ENCODE peak calls at places on chromosomes 6 and 20, in six cellular contexts. X, T, P, O, L and Q are unnamed samples.
A peak's percentile ranks its signal among the peaks of the same experiment; 100 is the strongest.

GRCh38 chr6:5132741-5133140 is 47.6 kb downstream of the PPP1R3G start:
- DNase-seq in L (no peak), X (peak; percentile 84), O (peak; percentile 80), P (no peak), T (peak; percentile 81), Q (no peak)

GRCh38 chr20:51021067-51022025 is 1.6 kb downstream of the KCNG1 start:
- DNase-seq in O (no peak), T (no peak), P (no peak), X (no peak), L (no peak), Q (no peak)

GRCh38 chr6:138987299-138987642 is 782 bp downstream of the REPS1 start:
- DNase-seq in X (peak; percentile 91), T (peak; percentile 46), P (no peak), L (no peak), O (no peak), Q (no peak)

GRCh38 chr6:128531696-128532095 is 11.3 kb upstream of the PTPRK start:
- DNase-seq in P (no peak), L (no peak), O (no peak), X (no peak), T (no peak), Q (no peak)

GRCh38 chr6:25392372-25392771 is 113.2 kb downstream of the CARMIL1 start:
- DNase-seq in T (no peak), P (no peak), X (no peak), L (no peak), O (no peak), Q (no peak)

GRCh38 chr6:16319813-16320532 is 81.6 kb downstream of the GMPR start:
- DNase-seq in T (peak; percentile 59), O (peak; percentile 39), L (peak; percentile 90), X (peak; percentile 74), P (peak; percentile 51), Q (peak; percentile 54)

GRCh38 chr6:63804381-63804956 is 168.9 kb downstream of the PHF3 start:
- DNase-seq in L (no peak), P (no peak), O (no peak), T (no peak), X (no peak), Q (no peak)

GRCh38 chr6:76230711-76231110 is 158.2 kb upstream of the IMPG1 start:
- DNase-seq in T (no peak), O (no peak), X (no peak), P (no peak), L (no peak), Q (no peak)

GRCh38 chr6:29263001-29263400 is 38.5 kb upstream of the OR14J1 start:
- DNase-seq in L (no peak), X (no peak), P (no peak), O (no peak), T (no peak), Q (no peak)

GRCh38 chr6:125123468-125124249 is 29.9 kb upstream of the TPD52L1 start:
- DNase-seq in T (no peak), X (no peak), O (no peak), L (peak; percentile 39), P (no peak), Q (no peak)

GRCh38 chr20:38870733-38871559 is 55.3 kb upstream of the FAM83D start:
- DNase-seq in T (no peak), X (peak; percentile 72), O (no peak), P (no peak), L (peak; percentile 60), Q (peak; percentile 56)

GRCh38 chr6:106574729-106575458 is 54.4 kb downstream of the RTN4IP1 start:
- DNase-seq in T (no peak), L (no peak), X (no peak), O (no peak), P (no peak), Q (no peak)

GRCh38 chr6:110207652-110208051 is 27.4 kb downstream of the CDC40 start:
- DNase-seq in X (no peak), P (no peak), T (no peak), L (no peak), O (no peak), Q (no peak)

GRCh38 chr6:30769088-30769852 is 24.9 kb upstream of the IER3 start:
- DNase-seq in P (peak; percentile 24), X (no peak), T (peak; percentile 65), O (peak; percentile 42), L (peak; percentile 91), Q (peak; percentile 74)

GRCh38 chr6:16760536-16761468 is at the start of gene ATXN1:
- DNase-seq in X (peak; percentile 92), T (peak; percentile 63), L (peak; percentile 86), O (peak; percentile 35), P (peak; percentile 31), Q (peak; percentile 75)

GRCh38 chr6:20232188-20232587 is 19.9 kb upstream of the MBOAT1 start:
- DNase-seq in X (no peak), T (no peak), O (no peak), L (no peak), P (no peak), Q (no peak)

GRCh38 chr20:40390654-40391053 is 298.4 kb downstream of the MAFB start:
- DNase-seq in X (no peak), L (peak; percentile 9), T (no peak), P (no peak), O (no peak), Q (no peak)

GRCh38 chr6:157877573-157878011 is 54.5 kb downstream of the SNX9 start:
- DNase-seq in O (no peak), T (no peak), X (no peak), L (peak; percentile 62), P (no peak), Q (no peak)

GRCh38 chr20:13432126-13432525 is 206.6 kb downstream of the TASP1 start:
- DNase-seq in O (no peak), P (no peak), L (no peak), X (no peak), T (no peak), Q (no peak)

GRCh38 chr6:52829046-52829817 is 11.4 kb downstream of the GSTA5 start:
- DNase-seq in O (no peak), P (no peak), T (no peak), X (no peak), L (no peak), Q (no peak)

GRCh38 chr20:48374986-48375715 is 452.6 kb downstream of the PREX1 start:
- DNase-seq in T (no peak), P (no peak), L (no peak), O (no peak), X (peak; percentile 55), Q (no peak)